ENCODE peak calls at places on chromosomes 3 and 15, in four cellular contexts. A is neuronal stem cell, V is GM20000, X is astrocyte of the spinal cord. R is an unnamed sample.

GRCh38 chr3:159417761-159418160 is 570.9 kb upstream of the IL12A start:
- DNase-seq in A (no peak), V (no peak), X (no peak), R (no peak)

GRCh38 chr15:91465086-91465485 is 365.0 kb downstream of the SV2B start:
- DNase-seq in A (no peak), V (no peak), X (no peak), R (no peak)

GRCh38 chr15:62482715-62483429 is 317.8 kb upstream of the C2CD4B start:
- DNase-seq in A (peak), V (peak), X (no peak), R (peak)

GRCh38 chr15:43509002-43509922 is 8.1 kb upstream of the MAP1A start:
- DNase-seq in A (no peak), V (no peak), X (no peak), R (no peak)

GRCh38 chr15:86384191-86384590 is 304.5 kb downstream of the AGBL1 start:
- DNase-seq in A (no peak), V (no peak), X (no peak), R (no peak)

GRCh38 chr3:71056327-71056726 is 527.2 kb downstream of the FOXP1 start:
- DNase-seq in A (no peak), V (no peak), X (peak), R (no peak)

GRCh38 chr3:9951962-9952805 is at the start of gene PRRT3:
- DNase-seq in A (peak), V (peak), X (peak), R (peak)

GRCh38 chr15:100295939-100296338 is 45.8 kb downstream of the ADAMTS17 start:
- DNase-seq in A (no peak), V (no peak), X (no peak), R (no peak)

GRCh38 chr15:54559405-54560064 is 581.3 kb downstream of the UNC13C start:
- DNase-seq in A (no peak), V (no peak), X (no peak), R (no peak)

GRCh38 chr15:26224266-26224665 is 361.1 kb upstream of the ATP10A start:
- DNase-seq in A (no peak), V (no peak), X (no peak), R (no peak)

GRCh38 chr3:74075213-74075612 is 450.5 kb upstream of the PDZRN3 start:
- DNase-seq in A (no peak), V (no peak), X (no peak), R (no peak)

GRCh38 chr15:26804063-26804804 is 31.4 kb upstream of the GABRB3 start:
- DNase-seq in A (no peak), V (no peak), X (no peak), R (no peak)

GRCh38 chr15:78343431-78343830 is 3.3 kb downstream of the CRABP1 start:
- DNase-seq in A (no peak), V (no peak), X (no peak), R (no peak)

GRCh38 chr15:52706091-52706490 is 26.9 kb upstream of the ATOSA start:
- DNase-seq in A (no peak), V (no peak), X (peak), R (no peak)

GRCh38 chr15:42726114-42726513 is 10.8 kb downstream of the CDAN1 start:
- DNase-seq in A (no peak), V (no peak), X (no peak), R (no peak)

GRCh38 chr3:161156936-161157335 is 51.8 kb upstream of the B3GALNT1 start:
- DNase-seq in A (no peak), V (no peak), X (no peak), R (no peak)

GRCh38 chr15:39961051-39961450 is 27.1 kb downstream of the EIF2AK4 start:
- DNase-seq in A (no peak), V (no peak), X (no peak), R (no peak)

GRCh38 chr15:57892181-57892580 is 173.3 kb downstream of the ALDH1A2 start:
- DNase-seq in A (no peak), V (no peak), X (no peak), R (no peak)

GRCh38 chr15:69032703-69033373 is 18.3 kb downstream of the NOX5 start:
- DNase-seq in A (no peak), V (no peak), X (no peak), R (no peak)

GRCh38 chr3:5010706-5011554 is 31.7 kb downstream of the BHLHE40 start:
- DNase-seq in A (no peak), V (no peak), X (no peak), R (no peak)

GRCh38 chr3:109059289-109059688 is 58.6 kb downstream of the MORC1 start:
- DNase-seq in A (no peak), V (no peak), X (no peak), R (no peak)

GRCh38 chr15:27871078-27871695 is 227.9 kb downstream of the OCA2 start:
- DNase-seq in A (no peak), V (no peak), X (no peak), R (no peak)

GRCh38 chr3:135017494-135017893 is 222.4 kb downstream of the EPHB1 start:
- DNase-seq in A (no peak), V (no peak), X (no peak), R (no peak)

GRCh38 chr15:85354432-85354831 is 26.0 kb upstream of the AKAP13 start:
- DNase-seq in A (no peak), V (no peak), X (peak), R (no peak)

GRCh38 chr15:58065011-58065444 is 483 bp downstream of the ALDH1A2 start:
- DNase-seq in A (peak), V (no peak), X (no peak), R (no peak)

GRCh38 chr3:13213490-13213889 is 140.3 kb upstream of the IQSEC1 start:
- DNase-seq in A (no peak), V (no peak), X (no peak), R (no peak)

GRCh38 chr3:134754768-134755559 is 40.1 kb upstream of the EPHB1 start:
- DNase-seq in A (peak), V (peak), X (peak), R (peak)

GRCh38 chr3:42473083-42473932 is 29.1 kb upstream of the VIPR1 start:
- DNase-seq in A (no peak), V (no peak), X (no peak), R (no peak)

GRCh38 chr3:108406063-108406660 is 104.2 kb downstream of the MYH15 start:
- DNase-seq in A (no peak), V (no peak), X (no peak), R (no peak)

GRCh38 chr3:190192087-190192486 is 71.4 kb upstream of the P3H2 start:
- DNase-seq in A (no peak), V (no peak), X (no peak), R (no peak)

GRCh38 chr3:12670365-12670764 is 6.4 kb upstream of the RAF1 start:
- DNase-seq in A (no peak), V (no peak), X (no peak), R (no peak)

GRCh38 chr3:100429187-100429586 is 27.8 kb downstream of the LNP1 start:
- DNase-seq in A (no peak), V (no peak), X (no peak), R (no peak)

GRCh38 chr15:95131071-95131683 is 899.8 kb downstream of the MCTP2 start:
- DNase-seq in A (no peak), V (no peak), X (no peak), R (no peak)